ENCODE peak calls at places on chromosomes 13 and 19, in ten cellular contexts. U is heart left ventricle; G is osteoblast; Y is cardiac muscle cell; Q is GM23338; E is CD8-positive, alpha-beta T cell; A is fibroblast of lung; L is psoas muscle; V is right lobe of liver; S is A549. X is an unnamed sample.

GRCh38 chr13:37914781-37915391 is 45.3 kb upstream of the TRPC4 start:
- DNase-seq in U (no peak), G (no peak), L (no peak), Y (no peak), Q (peak; percentile 31), V (no peak), E (no peak), S (no peak), A (peak; percentile 26), X (peak; percentile 11)

GRCh38 chr13:33490461-33491327 is 205.1 kb upstream of the STARD13 start:
- DNase-seq in E (no peak), G (no peak), A (no peak), V (no peak), Y (peak; percentile 78), Q (peak; percentile 89), L (no peak), S (no peak), U (peak; percentile 37), X (no peak)

GRCh38 chr19:8306235-8307054 is 1.7 kb downstream of the CD320 start:
- DNase-seq in E (no peak), U (peak; percentile 21), A (no peak), S (no peak), G (no peak), Y (no peak), V (peak; percentile 69), L (peak; percentile 15), Q (no peak), X (no peak)

GRCh38 chr19:46904114-46905060 is 43.6 kb downstream of the ARHGAP35 start:
- DNase-seq in Q (peak; percentile 47), L (peak; percentile 32), G (peak; percentile 91), S (no peak), U (peak; percentile 45), E (no peak), A (peak; percentile 88), V (no peak), Y (peak; percentile 90), X (peak; percentile 86)

GRCh38 chr13:82647540-82647939 is 1234.7 kb downstream of the SLITRK1 start:
- DNase-seq in V (no peak), U (no peak), A (no peak), Y (no peak), S (no peak), E (no peak), Q (peak; percentile 10), L (no peak), G (no peak), X (no peak)

GRCh38 chr13:32426191-32426980 is 1.5 kb downstream of the N4BP2L1 start:
- DNase-seq in Q (no peak), E (peak; percentile 48), U (no peak), V (peak; percentile 50), G (no peak), Y (no peak), L (no peak), S (no peak), A (no peak), X (no peak)

GRCh38 chr13:43369319-43369718 is 345.9 kb downstream of the DNAJC15 start:
- DNase-seq in G (peak; percentile 53), E (no peak), L (no peak), V (no peak), Y (no peak), S (no peak), A (no peak), U (no peak), Q (no peak), X (no peak)

GRCh38 chr13:24323739-24324075 is 14.3 kb downstream of the C1QTNF9 start:
- DNase-seq in V (no peak), L (no peak), G (no peak), A (no peak), E (no peak), S (no peak), Y (no peak), U (no peak), Q (no peak), X (no peak)

GRCh38 chr19:16197622-16198362 is at the start of gene AP1M1:
- DNase-seq in S (peak; percentile 97), V (peak; percentile 99), E (peak; percentile 96), Y (peak; percentile 98), L (peak; percentile 99), Q (peak; percentile 98), G (peak; percentile 99), U (peak; percentile 99), A (peak; percentile 95), X (peak; percentile 90)

DNA sequence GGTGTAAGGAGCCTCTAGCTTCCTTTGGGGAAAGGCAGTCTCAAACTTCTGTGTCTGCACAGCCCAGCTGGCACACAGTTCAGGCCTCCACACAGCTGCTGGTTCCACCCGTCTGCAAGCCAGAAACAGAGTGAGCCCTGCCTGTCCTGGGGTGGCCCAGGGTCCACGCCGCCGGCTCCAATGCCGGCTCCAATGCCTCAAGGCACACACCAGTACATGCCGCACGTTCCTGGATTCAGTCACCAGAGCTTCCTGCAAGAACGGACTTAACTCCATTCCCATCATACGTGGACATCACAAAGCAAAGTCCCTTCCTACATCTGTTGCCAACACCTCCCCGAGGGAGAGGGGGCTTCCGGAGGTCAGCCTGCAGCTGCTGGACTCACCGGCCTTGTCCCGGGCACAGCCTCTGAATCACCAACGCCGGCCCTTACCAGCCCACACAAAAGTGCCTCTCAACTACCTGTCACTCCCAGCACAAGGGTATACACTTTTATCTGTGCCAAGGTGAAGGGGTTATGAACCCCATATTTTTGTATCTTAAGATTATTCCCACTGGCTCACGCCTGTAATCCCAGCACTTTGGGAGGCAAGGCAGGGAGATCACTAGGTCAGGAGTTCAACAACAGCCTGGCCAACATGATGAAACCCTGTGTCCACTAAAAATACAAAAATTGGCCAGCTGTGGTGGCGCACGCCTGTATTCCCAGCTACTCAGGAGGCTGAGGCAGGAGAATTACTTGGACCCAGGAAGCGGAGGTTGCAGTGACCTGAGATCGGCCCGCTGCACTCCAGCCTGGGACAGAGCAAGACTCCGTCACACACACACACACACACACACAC is 8.4 kb downstream of the SH3GL1 start:
- DNase-seq in L (peak; percentile 67), U (peak; percentile 58), V (peak; percentile 56), S (no peak), A (peak; percentile 89), Y (peak; percentile 72), G (peak; percentile 95), Q (no peak), E (no peak), X (peak; percentile 82)
- H3K4me1 ChIP-seq in L (peaks cover 73% of the 10 kb centered on the region), U (peaks cover 4% of the 10 kb centered on the region), V (peaks cover 65% of the 10 kb centered on the region), S (no peaks in the 10 kb centered on the region), A (peaks cover 37% of the 10 kb centered on the region), Y (peaks cover 55% of the 10 kb centered on the region), G (peaks cover 44% of the 10 kb centered on the region), Q (peaks cover 24% of the 10 kb centered on the region), E (peaks cover 40% of the 10 kb centered on the region), X (peaks cover 41% of the 10 kb centered on the region)

DNA sequence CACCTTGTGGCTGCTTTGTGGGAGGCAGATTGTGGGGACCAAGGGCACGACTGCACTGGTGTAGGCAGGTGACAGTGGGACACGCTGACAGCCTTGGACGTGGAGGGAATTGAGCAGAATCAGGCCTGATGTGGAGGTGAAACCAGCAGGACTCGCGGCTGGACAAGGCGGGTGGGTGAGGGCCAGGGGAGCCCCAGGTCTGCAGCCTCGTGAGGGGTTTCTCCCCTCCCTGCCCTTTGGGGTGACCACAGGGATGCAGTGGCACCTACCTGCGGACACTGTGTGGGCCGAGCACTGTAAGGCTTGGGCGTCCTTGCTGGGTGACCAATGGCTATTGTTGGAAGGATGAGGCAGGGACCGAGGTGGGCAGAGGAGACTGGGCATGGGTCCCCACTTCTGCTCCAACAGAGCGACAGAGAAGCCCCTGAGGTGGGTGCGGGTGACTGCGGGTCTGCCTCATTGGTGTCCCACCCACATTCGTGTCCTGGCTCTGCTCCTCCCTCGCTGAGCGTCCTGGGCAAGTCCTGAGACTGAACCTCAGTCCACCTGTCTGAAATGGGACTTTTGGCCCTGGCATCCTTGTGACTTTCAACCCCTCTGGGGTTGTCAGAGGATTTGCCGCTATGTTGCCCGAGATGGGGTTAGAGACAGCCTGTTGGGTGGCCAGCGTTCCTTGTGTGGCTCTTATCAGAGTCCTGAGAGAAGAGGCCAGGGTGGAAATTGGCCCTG is 30.5 kb downstream of the DNM2 start:
- DNase-seq in Q (no peak), A (no peak), G (peak; percentile 72), Y (no peak), U (no peak), L (no peak), S (no peak), V (no peak), E (no peak), X (no peak)
- H3K4me1 ChIP-seq in Q (peaks cover 10% of the 10 kb centered on the region), A (peaks cover 14% of the 10 kb centered on the region), G (peaks cover 14% of the 10 kb centered on the region), Y (peaks cover 5% of the 10 kb centered on the region), U (peaks cover 24% of the 10 kb centered on the region), L (peaks cover 47% of the 10 kb centered on the region), S (peaks cover 70% of the 10 kb centered on the region), V (peaks cover 53% of the 10 kb centered on the region), E (peaks cover 51% of the 10 kb centered on the region), X (peaks cover 22% of the 10 kb centered on the region)

GRCh38 chr13:76884571-76885202 is 1.5 kb downstream of the KCTD12 start:
- DNase-seq in A (peak; percentile 32), Y (peak; percentile 51), U (no peak), Q (no peak), G (peak; percentile 52), L (no peak), E (no peak), S (no peak), V (no peak), X (peak; percentile 19)
- H3K4me1 ChIP-seq in A (peaks cover 2% of the 10 kb centered on the region), Y (peaks cover 21% of the 10 kb centered on the region), U (no peaks in the 10 kb centered on the region), Q (peaks cover 17% of the 10 kb centered on the region), G (peaks cover 46% of the 10 kb centered on the region), L (peaks cover 5% of the 10 kb centered on the region), E (peaks cover 33% of the 10 kb centered on the region), S (no peaks in the 10 kb centered on the region), V (peaks cover 5% of the 10 kb centered on the region), X (peaks cover 15% of the 10 kb centered on the region)

GRCh38 chr13:26813626-26814348 is 53.2 kb upstream of the GPR12 start:
- DNase-seq in S (no peak), L (no peak), U (no peak), Y (no peak), A (no peak), E (no peak), G (peak; percentile 65), V (no peak), Q (no peak), X (no peak)

GRCh38 chr13:26816876-26817275 is 56.3 kb upstream of the GPR12 start:
- DNase-seq in U (no peak), G (no peak), S (no peak), Q (no peak), A (no peak), L (no peak), Y (no peak), V (no peak), E (no peak), X (no peak)

GRCh38 chr13:26806891-26807290 is 46.3 kb upstream of the GPR12 start:
- DNase-seq in L (no peak), U (no peak), V (no peak), S (no peak), G (no peak), E (no peak), Q (no peak), Y (no peak), A (no peak), X (no peak)

GRCh38 chr13:26810095-26810494 is 49.5 kb upstream of the GPR12 start:
- DNase-seq in Y (no peak), S (no peak), U (no peak), A (no peak), Q (no peak), G (no peak), E (no peak), V (no peak), L (no peak), X (no peak)

DNA sequence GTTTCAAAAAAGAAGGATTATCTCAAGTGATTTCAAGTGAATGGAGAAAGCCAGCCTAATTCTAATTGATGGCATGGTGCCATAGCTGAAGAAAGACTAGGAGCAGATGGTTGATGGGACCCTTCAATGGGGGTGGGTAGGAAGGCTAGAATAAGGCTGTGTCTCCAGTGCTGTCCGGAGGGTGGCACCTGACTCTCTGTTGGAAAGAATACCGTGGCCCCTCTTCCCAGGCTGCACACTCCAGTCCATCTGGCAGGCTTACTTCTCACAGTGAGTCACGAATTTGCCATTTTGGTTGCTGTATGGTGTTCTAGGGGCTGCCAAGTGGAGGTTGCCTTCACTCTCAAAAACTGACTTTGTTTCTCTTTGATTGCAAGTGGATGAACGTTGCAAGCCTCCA is 51.0 kb upstream of the GPR12 start:
- DNase-seq in U (no peak), S (no peak), E (no peak), G (no peak), V (no peak), Y (no peak), A (no peak), Q (no peak), L (no peak), X (no peak)
- H3K4me1 ChIP-seq in U (no peaks in the 10 kb centered on the region), S (no peaks in the 10 kb centered on the region), E (no peaks in the 10 kb centered on the region), G (no peaks in the 10 kb centered on the region), V (no peaks in the 10 kb centered on the region), Y (no peaks in the 10 kb centered on the region), A (no peaks in the 10 kb centered on the region), Q (peaks cover 14% of the 10 kb centered on the region), L (no peaks in the 10 kb centered on the region), X (no peaks in the 10 kb centered on the region)

X was measured in astrocyte.